ENCODE peak calls at places on chromosomes 1 and 21, in six cellular contexts. T is mucosa of descending colon, U is T-helper 1 cell, O is NCI-H2081, A is NCI-H1417, I is H4. E is an unnamed sample.

GRCh38 chr1:197663178-197663953 is 111.9 kb downstream of the DENND1B start:
- DNase-seq in T (no peak), U (no peak), O (no peak), A (no peak), I (peak), E (no peak)

GRCh38 chr1:32035119-32035518 is 21.5 kb downstream of the KHDRBS1 start:
- DNase-seq in T (no peak), U (no peak), O (no peak), A (no peak), I (no peak), E (no peak)

GRCh38 chr1:235483090-235483489 is 21.2 kb downstream of the B3GALNT2 start:
- DNase-seq in T (no peak), U (no peak), O (no peak), A (no peak), I (no peak), E (no peak)

GRCh38 chr1:183635112-183635605 is 424 bp downstream of the ARPC5 start:
- DNase-seq in T (peak), U (no peak), O (no peak), A (peak), I (no peak), E (peak)

GRCh38 chr1:2231667-2232254 is 3.6 kb downstream of the SKI start:
- DNase-seq in T (peak), U (peak), O (no peak), A (no peak), I (peak), E (peak)

GRCh38 chr1:210800301-210800700 is 333.6 kb downstream of the KCNH1 start:
- DNase-seq in T (no peak), U (no peak), O (peak), A (no peak), I (no peak), E (no peak)

GRCh38 chr1:43221256-43221778 is 48.5 kb upstream of the TMEM125 start:
- DNase-seq in T (no peak), U (no peak), O (no peak), A (no peak), I (no peak), E (no peak)

GRCh38 chr21:41974752-41975053 is 20.9 kb upstream of the C2CD2 start:
- DNase-seq in T (no peak), U (no peak), O (no peak), A (no peak), I (no peak), E (no peak)

GRCh38 chr1:153683853-153684252 is 5.4 kb downstream of the NPR1 start:
- DNase-seq in T (no peak), U (no peak), O (no peak), A (no peak), I (no peak), E (no peak)

GRCh38 chr1:159071970-159072582 is 4.5 kb downstream of the AIM2 start:
- DNase-seq in T (no peak), U (no peak), O (peak), A (peak), I (peak), E (no peak)

GRCh38 chr1:203166192-203166940 is 9.3 kb downstream of the MYBPH start:
- DNase-seq in T (no peak), U (no peak), O (no peak), A (no peak), I (no peak), E (peak)

GRCh38 chr21:31108969-31109368 is 70.7 kb upstream of the KRTAP19-8 start:
- DNase-seq in T (no peak), U (no peak), O (no peak), A (no peak), I (no peak), E (no peak)

GRCh38 chr1:187038789-187039188 is 210.0 kb downstream of the PLA2G4A start:
- DNase-seq in T (no peak), U (no peak), O (no peak), A (no peak), I (peak), E (no peak)

GRCh38 chr1:88683516-88683847 is 591 bp upstream of the PKN2 start:
- DNase-seq in T (peak), U (peak), O (no peak), A (peak), I (no peak), E (peak)

GRCh38 chr1:193767891-193768290 is 581.5 kb upstream of the B3GALT2 start:
- DNase-seq in T (no peak), U (no peak), O (no peak), A (no peak), I (no peak), E (no peak)

GRCh38 chr1:101237229-101237837 is 514 bp downstream of the S1PR1 start:
- DNase-seq in T (no peak), U (no peak), O (no peak), A (peak), I (peak), E (no peak)

GRCh38 chr1:119664057-119664456 is 16.0 kb upstream of the ZNF697 start:
- DNase-seq in T (no peak), U (no peak), O (no peak), A (no peak), I (no peak), E (no peak)

GRCh38 chr1:84365225-84366221 is 32.8 kb upstream of the DNASE2B start:
- DNase-seq in T (no peak), U (no peak), O (peak), A (no peak), I (peak), E (peak)